ENCODE peak calls at places on chromosomes 11 and 22, in ten cellular contexts. One of them, this sample, is unnamed.

GRCh38 chr11:94134651-94135512 is 6.2 kb downstream of the PANX1 start:
- DNase-seq in epithelial cell of proximal tubule: no peak
- DNase-seq in fibroblast of mammary gland: peak
- DNase-seq in NB4: peak
- DNase-seq in BJ: peak
- DNase-seq in hepatocyte: peak
- DNase-seq in astrocyte of the spinal cord: peak
- DNase-seq in dorsolateral prefrontal cortex: peak
- DNase-seq in keratinocyte: no peak
- DNase-seq in Peyer's patch: no peak
- DNase-seq in this sample: peak

GRCh38 chr11:45847908-45848316 is 637 bp downstream of the CRY2 start:
- DNase-seq in hepatocyte: peak
- DNase-seq in NB4: peak
- DNase-seq in astrocyte of the spinal cord: peak
- DNase-seq in BJ: no peak
- DNase-seq in dorsolateral prefrontal cortex: no peak
- DNase-seq in epithelial cell of proximal tubule: no peak
- DNase-seq in keratinocyte: peak
- DNase-seq in Peyer's patch: no peak
- DNase-seq in fibroblast of mammary gland: peak
- DNase-seq in this sample: peak

GRCh38 chr22:49776891-49777290 is 50.8 kb downstream of the BRD1 start:
- DNase-seq in astrocyte of the spinal cord: no peak
- DNase-seq in fibroblast of mammary gland: no peak
- DNase-seq in dorsolateral prefrontal cortex: no peak
- DNase-seq in hepatocyte: no peak
- DNase-seq in Peyer's patch: no peak
- DNase-seq in BJ: no peak
- DNase-seq in keratinocyte: no peak
- DNase-seq in NB4: no peak
- DNase-seq in epithelial cell of proximal tubule: no peak
- DNase-seq in this sample: no peak

GRCh38 chr22:38925571-38926041 is 31.8 kb upstream of the APOBEC3A start:
- DNase-seq in NB4: no peak
- DNase-seq in astrocyte of the spinal cord: peak
- DNase-seq in epithelial cell of proximal tubule: no peak
- DNase-seq in BJ: no peak
- DNase-seq in hepatocyte: no peak
- DNase-seq in dorsolateral prefrontal cortex: no peak
- DNase-seq in fibroblast of mammary gland: peak
- DNase-seq in Peyer's patch: no peak
- DNase-seq in keratinocyte: no peak
- DNase-seq in this sample: no peak

GRCh38 chr11:28123151-28123571 is 15.0 kb downstream of the METTL15 start:
- DNase-seq in dorsolateral prefrontal cortex: no peak
- DNase-seq in hepatocyte: no peak
- DNase-seq in fibroblast of mammary gland: peak
- DNase-seq in Peyer's patch: no peak
- DNase-seq in keratinocyte: no peak
- DNase-seq in astrocyte of the spinal cord: peak
- DNase-seq in epithelial cell of proximal tubule: no peak
- DNase-seq in BJ: no peak
- DNase-seq in NB4: peak
- DNase-seq in this sample: peak

GRCh38 chr11:118295834-118296454 is 8.6 kb upstream of the CD3E start:
- DNase-seq in keratinocyte: peak
- DNase-seq in NB4: peak
- DNase-seq in BJ: no peak
- DNase-seq in epithelial cell of proximal tubule: peak
- DNase-seq in Peyer's patch: no peak
- DNase-seq in fibroblast of mammary gland: peak
- DNase-seq in dorsolateral prefrontal cortex: no peak
- DNase-seq in hepatocyte: peak
- DNase-seq in astrocyte of the spinal cord: peak
- DNase-seq in this sample: peak

GRCh38 chr22:46646531-46647211 is 26.5 kb downstream of the GRAMD4 start:
- DNase-seq in Peyer's patch: peak
- DNase-seq in astrocyte of the spinal cord: no peak
- DNase-seq in BJ: no peak
- DNase-seq in hepatocyte: peak
- DNase-seq in NB4: no peak
- DNase-seq in keratinocyte: no peak
- DNase-seq in dorsolateral prefrontal cortex: no peak
- DNase-seq in epithelial cell of proximal tubule: no peak
- DNase-seq in fibroblast of mammary gland: no peak
- DNase-seq in this sample: no peak

GRCh38 chr22:17137226-17137625 is 16.1 kb upstream of the TMEM121B start:
- DNase-seq in hepatocyte: no peak
- DNase-seq in epithelial cell of proximal tubule: no peak
- DNase-seq in fibroblast of mammary gland: no peak
- DNase-seq in BJ: no peak
- DNase-seq in Peyer's patch: peak
- DNase-seq in astrocyte of the spinal cord: no peak
- DNase-seq in keratinocyte: no peak
- DNase-seq in NB4: no peak
- DNase-seq in dorsolateral prefrontal cortex: no peak
- DNase-seq in this sample: no peak

GRCh38 chr22:26477341-26477731 is 6.2 kb downstream of the HPS4 start:
- DNase-seq in hepatocyte: no peak
- DNase-seq in astrocyte of the spinal cord: no peak
- DNase-seq in epithelial cell of proximal tubule: no peak
- DNase-seq in BJ: no peak
- DNase-seq in keratinocyte: no peak
- DNase-seq in NB4: no peak
- DNase-seq in Peyer's patch: no peak
- DNase-seq in fibroblast of mammary gland: no peak
- DNase-seq in dorsolateral prefrontal cortex: no peak
- DNase-seq in this sample: no peak

GRCh38 chr11:129538323-129538722 is 162.7 kb downstream of the BARX2 start:
- DNase-seq in astrocyte of the spinal cord: no peak
- DNase-seq in epithelial cell of proximal tubule: no peak
- DNase-seq in fibroblast of mammary gland: no peak
- DNase-seq in BJ: no peak
- DNase-seq in keratinocyte: no peak
- DNase-seq in Peyer's patch: no peak
- DNase-seq in hepatocyte: peak
- DNase-seq in NB4: no peak
- DNase-seq in dorsolateral prefrontal cortex: no peak
- DNase-seq in this sample: no peak

GRCh38 chr11:124920870-124921609 is 2.0 kb downstream of the HEPN1 start:
- DNase-seq in astrocyte of the spinal cord: peak
- DNase-seq in Peyer's patch: no peak
- DNase-seq in dorsolateral prefrontal cortex: no peak
- DNase-seq in BJ: no peak
- DNase-seq in keratinocyte: no peak
- DNase-seq in fibroblast of mammary gland: peak
- DNase-seq in hepatocyte: peak
- DNase-seq in NB4: no peak
- DNase-seq in epithelial cell of proximal tubule: no peak
- DNase-seq in this sample: peak

GRCh38 chr11:64372802-64373597 is 14.0 kb downstream of the RPS6KA4 start:
- DNase-seq in NB4: peak
- DNase-seq in fibroblast of mammary gland: peak
- DNase-seq in keratinocyte: no peak
- DNase-seq in Peyer's patch: no peak
- DNase-seq in BJ: no peak
- DNase-seq in epithelial cell of proximal tubule: no peak
- DNase-seq in hepatocyte: no peak
- DNase-seq in dorsolateral prefrontal cortex: peak
- DNase-seq in astrocyte of the spinal cord: no peak
- DNase-seq in this sample: peak

GRCh38 chr22:47316020-47316419 is 553.6 kb downstream of the TBC1D22A start:
- DNase-seq in dorsolateral prefrontal cortex: no peak
- DNase-seq in astrocyte of the spinal cord: no peak
- DNase-seq in NB4: no peak
- DNase-seq in epithelial cell of proximal tubule: no peak
- DNase-seq in hepatocyte: no peak
- DNase-seq in fibroblast of mammary gland: no peak
- DNase-seq in keratinocyte: no peak
- DNase-seq in Peyer's patch: no peak
- DNase-seq in BJ: no peak
- DNase-seq in this sample: no peak

GRCh38 chr11:79363261-79363660 is 77.6 kb downstream of the TENM4 start:
- DNase-seq in Peyer's patch: no peak
- DNase-seq in NB4: no peak
- DNase-seq in astrocyte of the spinal cord: no peak
- DNase-seq in hepatocyte: no peak
- DNase-seq in BJ: no peak
- DNase-seq in epithelial cell of proximal tubule: no peak
- DNase-seq in fibroblast of mammary gland: no peak
- DNase-seq in keratinocyte: no peak
- DNase-seq in dorsolateral prefrontal cortex: no peak
- DNase-seq in this sample: no peak

GRCh38 chr11:76773921-76774361 is 9.2 kb upstream of the TSKU start:
- DNase-seq in NB4: no peak
- DNase-seq in hepatocyte: no peak
- DNase-seq in astrocyte of the spinal cord: no peak
- DNase-seq in epithelial cell of proximal tubule: no peak
- DNase-seq in Peyer's patch: peak
- DNase-seq in keratinocyte: no peak
- DNase-seq in fibroblast of mammary gland: no peak
- DNase-seq in BJ: no peak
- DNase-seq in dorsolateral prefrontal cortex: no peak
- DNase-seq in this sample: no peak

GRCh38 chr11:17371614-17372013 is 16.8 kb downstream of the KCNJ11 start:
- DNase-seq in Peyer's patch: no peak
- DNase-seq in dorsolateral prefrontal cortex: no peak
- DNase-seq in fibroblast of mammary gland: peak
- DNase-seq in NB4: peak
- DNase-seq in epithelial cell of proximal tubule: no peak
- DNase-seq in BJ: no peak
- DNase-seq in keratinocyte: no peak
- DNase-seq in hepatocyte: no peak
- DNase-seq in astrocyte of the spinal cord: peak
- DNase-seq in this sample: peak

GRCh38 chr11:69704508-69705245 is 855 bp upstream of the FGF19 start:
- DNase-seq in NB4: no peak
- DNase-seq in dorsolateral prefrontal cortex: no peak
- DNase-seq in epithelial cell of proximal tubule: no peak
- DNase-seq in keratinocyte: no peak
- DNase-seq in fibroblast of mammary gland: no peak
- DNase-seq in BJ: no peak
- DNase-seq in hepatocyte: peak
- DNase-seq in astrocyte of the spinal cord: peak
- DNase-seq in Peyer's patch: no peak
- DNase-seq in this sample: no peak

GRCh38 chr11:68684385-68685356 is at the start of gene GAL:
- DNase-seq in hepatocyte: peak
- DNase-seq in NB4: peak
- DNase-seq in epithelial cell of proximal tubule: no peak
- DNase-seq in keratinocyte: no peak
- DNase-seq in fibroblast of mammary gland: no peak
- DNase-seq in dorsolateral prefrontal cortex: no peak
- DNase-seq in Peyer's patch: no peak
- DNase-seq in astrocyte of the spinal cord: no peak
- DNase-seq in BJ: no peak
- DNase-seq in this sample: no peak
- H3K4me3 ChIP-seq in hepatocyte: peak
- H3K4me3 ChIP-seq in NB4: peak
- H3K4me3 ChIP-seq in epithelial cell of proximal tubule: peak
- H3K4me3 ChIP-seq in keratinocyte: peak
- H3K4me3 ChIP-seq in fibroblast of mammary gland: peak
- H3K4me3 ChIP-seq in dorsolateral prefrontal cortex: peak
- H3K4me3 ChIP-seq in Peyer's patch: no peak
- H3K4me3 ChIP-seq in astrocyte of the spinal cord: no peak
- H3K4me3 ChIP-seq in BJ: peak
- H3K4me3 ChIP-seq in this sample: peak

DNA sequence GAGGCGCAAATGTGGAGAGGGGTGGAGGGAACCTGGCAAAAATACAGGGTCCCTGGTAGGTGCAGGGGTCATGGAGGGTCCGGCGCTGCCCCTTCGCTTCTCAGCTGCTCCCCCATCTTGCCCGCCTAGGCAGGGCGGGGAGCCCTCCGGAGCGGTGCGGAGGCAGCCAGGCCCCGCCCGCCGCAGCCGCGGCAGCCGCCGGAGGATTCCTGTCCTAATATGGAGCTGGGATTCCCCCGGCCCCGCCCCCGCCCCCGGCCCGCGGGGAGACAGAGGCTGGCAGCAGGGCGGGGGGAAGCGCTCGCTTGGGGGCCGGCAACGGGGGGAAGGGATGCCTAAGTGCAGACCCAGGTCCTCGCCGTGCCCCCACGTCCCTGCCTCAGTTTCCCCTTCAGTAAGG is 1.0 kb upstream of the NPAS4 start:
- DNase-seq in Peyer's patch: no peak
- DNase-seq in astrocyte of the spinal cord: no peak
- DNase-seq in fibroblast of mammary gland: no peak
- DNase-seq in hepatocyte: no peak
- DNase-seq in epithelial cell of proximal tubule: no peak
- DNase-seq in BJ: no peak
- DNase-seq in NB4: no peak
- DNase-seq in dorsolateral prefrontal cortex: no peak
- DNase-seq in keratinocyte: no peak
- DNase-seq in this sample: no peak
- H3K4me3 ChIP-seq in Peyer's patch: no peak
- H3K4me3 ChIP-seq in astrocyte of the spinal cord: no peak
- H3K4me3 ChIP-seq in fibroblast of mammary gland: no peak
- H3K4me3 ChIP-seq in hepatocyte: no peak
- H3K4me3 ChIP-seq in epithelial cell of proximal tubule: no peak
- H3K4me3 ChIP-seq in BJ: no peak
- H3K4me3 ChIP-seq in NB4: no peak
- H3K4me3 ChIP-seq in dorsolateral prefrontal cortex: peak
- H3K4me3 ChIP-seq in keratinocyte: no peak
- H3K4me3 ChIP-seq in this sample: no peak

DNA sequence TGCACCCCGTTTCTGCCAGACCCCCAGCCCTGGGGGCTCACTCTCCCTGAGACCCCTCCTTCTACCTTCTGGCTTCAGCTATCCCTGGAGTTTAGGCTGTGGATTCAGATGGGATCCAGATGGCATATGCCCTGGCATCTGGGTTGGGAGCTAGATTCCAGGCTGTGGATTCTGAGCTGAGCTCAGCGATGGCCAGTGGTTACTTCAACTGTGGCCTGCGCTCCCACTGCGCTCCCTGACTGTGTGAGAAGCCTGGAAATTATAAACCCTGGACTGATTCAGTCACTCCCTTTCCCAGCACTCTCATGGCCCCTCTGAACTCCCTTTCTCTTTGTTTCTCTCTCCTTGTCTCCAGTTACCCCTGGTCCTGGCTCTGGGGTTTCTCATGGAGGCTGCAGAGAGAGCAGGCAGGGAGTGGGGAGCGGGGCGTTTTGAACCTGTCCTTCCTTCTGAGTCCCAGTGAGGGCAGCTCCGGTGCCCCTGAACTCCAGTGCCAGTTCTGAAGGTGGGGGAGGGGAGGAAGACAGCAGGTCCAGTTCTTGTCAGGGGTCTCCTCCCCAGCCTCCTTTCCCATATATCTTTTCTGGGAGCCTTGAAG is 4.8 kb downstream of the ARHGEF17 start:
- DNase-seq in NB4: no peak
- DNase-seq in dorsolateral prefrontal cortex: no peak
- DNase-seq in astrocyte of the spinal cord: peak
- DNase-seq in fibroblast of mammary gland: peak
- DNase-seq in keratinocyte: no peak
- DNase-seq in hepatocyte: no peak
- DNase-seq in BJ: no peak
- DNase-seq in Peyer's patch: no peak
- DNase-seq in epithelial cell of proximal tubule: no peak
- DNase-seq in this sample: peak
- H3K4me3 ChIP-seq in NB4: no peak
- H3K4me3 ChIP-seq in dorsolateral prefrontal cortex: peak
- H3K4me3 ChIP-seq in astrocyte of the spinal cord: peak
- H3K4me3 ChIP-seq in fibroblast of mammary gland: peak
- H3K4me3 ChIP-seq in keratinocyte: no peak
- H3K4me3 ChIP-seq in hepatocyte: peak
- H3K4me3 ChIP-seq in BJ: peak
- H3K4me3 ChIP-seq in Peyer's patch: no peak
- H3K4me3 ChIP-seq in epithelial cell of proximal tubule: peak
- H3K4me3 ChIP-seq in this sample: peak

GRCh38 chr11:39807904-39808303 is 1651.5 kb downstream of the LRRC4C start:
- DNase-seq in hepatocyte: no peak
- DNase-seq in dorsolateral prefrontal cortex: no peak
- DNase-seq in epithelial cell of proximal tubule: no peak
- DNase-seq in NB4: no peak
- DNase-seq in BJ: no peak
- DNase-seq in fibroblast of mammary gland: no peak
- DNase-seq in astrocyte of the spinal cord: no peak
- DNase-seq in Peyer's patch: no peak
- DNase-seq in keratinocyte: no peak
- DNase-seq in this sample: no peak
- H3K4me3 ChIP-seq in hepatocyte: no peak
- H3K4me3 ChIP-seq in dorsolateral prefrontal cortex: no peak
- H3K4me3 ChIP-seq in epithelial cell of proximal tubule: no peak
- H3K4me3 ChIP-seq in NB4: no peak
- H3K4me3 ChIP-seq in BJ: no peak
- H3K4me3 ChIP-seq in fibroblast of mammary gland: no peak
- H3K4me3 ChIP-seq in astrocyte of the spinal cord: no peak
- H3K4me3 ChIP-seq in Peyer's patch: no peak
- H3K4me3 ChIP-seq in keratinocyte: no peak
- H3K4me3 ChIP-seq in this sample: no peak

This sample was measured in fibroblast of villous mesenchyme.